ENCODE peak calls at places on chromosomes 7 and 10, in eight cellular contexts. Y, P, R, X, J, F, N and D are unnamed samples.
A peak's percentile ranks its signal among the peaks of the same experiment; 100 is the strongest.

GRCh38 chr10:79152423-79152817 is 83.7 kb downstream of the ZMIZ1 start:
- DNase-seq in P (no peak), J (no peak), F (no peak), N (no peak), X (no peak), R (no peak), Y (no peak), D (no peak)

GRCh38 chr7:19353158-19353557 is 207.9 kb upstream of the FERD3L start:
- DNase-seq in P (peak; percentile 29), X (no peak), N (no peak), R (no peak), F (no peak), J (no peak), Y (no peak), D (no peak)

GRCh38 chr10:21161647-21162046 is 264.5 kb upstream of the NEBL start:
- DNase-seq in R (no peak), N (no peak), P (no peak), F (no peak), J (no peak), Y (no peak), X (no peak), D (no peak)

GRCh38 chr7:5143106-5143505 is 46.9 kb upstream of the WIPI2 start:
- DNase-seq in N (no peak), Y (no peak), R (no peak), J (no peak), X (no peak), P (no peak), F (no peak), D (no peak)

GRCh38 chr10:115093286-115093775 is at the start of gene ATRNL1:
- DNase-seq in N (peak; percentile 22), Y (no peak), P (peak; percentile 19), J (peak; percentile 30), X (no peak), R (peak; percentile 24), F (no peak), D (no peak)

GRCh38 chr7:134742688-134743350 is 36.6 kb upstream of the CALD1 start:
- DNase-seq in Y (no peak), X (no peak), F (no peak), R (no peak), J (no peak), P (peak; percentile 81), N (no peak), D (no peak)

GRCh38 chr10:49361735-49362568 is 33.9 kb downstream of the DRGX start:
- DNase-seq in R (no peak), P (no peak), Y (no peak), N (no peak), X (no peak), J (no peak), F (no peak), D (no peak)

GRCh38 chr10:48691812-48692528 is 7.3 kb downstream of the WDFY4 start:
- DNase-seq in J (no peak), R (no peak), X (no peak), Y (no peak), F (no peak), N (no peak), P (no peak), D (no peak)

GRCh38 chr7:133365892-133366291 is 113.0 kb downstream of the EXOC4 start:
- DNase-seq in J (no peak), N (peak; percentile 38), X (no peak), Y (no peak), P (peak; percentile 86), F (peak; percentile 76), R (no peak), D (no peak)

GRCh38 chr7:10128748-10129147 is 844.9 kb upstream of the PHF14 start:
- DNase-seq in N (peak; percentile 1), P (peak; percentile 3), R (no peak), X (no peak), Y (no peak), J (no peak), F (no peak), D (no peak)

GRCh38 chr7:37198906-37199485 is 249.7 kb downstream of the ELMO1 start:
- DNase-seq in R (peak; percentile 76), J (peak; percentile 78), N (peak; percentile 71), F (peak; percentile 71), Y (no peak), P (peak; percentile 56), X (no peak), D (peak; percentile 64)

GRCh38 chr10:36736311-36736710 is 389.1 kb upstream of the ANKRD30A start:
- DNase-seq in R (no peak), N (no peak), F (no peak), P (no peak), J (no peak), X (no peak), Y (no peak), D (no peak)

GRCh38 chr10:85447690-85448089 is 918.9 kb downstream of the GRID1 start:
- DNase-seq in Y (no peak), X (no peak), J (no peak), F (no peak), P (no peak), R (no peak), N (no peak), D (no peak)

GRCh38 chr7:77867208-77867915 is 68.8 kb downstream of the PHTF2 start:
- DNase-seq in X (no peak), F (peak; percentile 64), N (peak; percentile 3), R (peak; percentile 12), Y (no peak), P (peak; percentile 71), J (no peak), D (no peak)

GRCh38 chr7:93117327-93117726 is 452 bp downstream of the SAMD9 start:
- DNase-seq in Y (no peak), R (no peak), X (no peak), J (no peak), F (no peak), P (peak; percentile 1), N (no peak), D (no peak)

GRCh38 chr10:124347956-124348355 is 70.8 kb downstream of the OAT start:
- DNase-seq in N (no peak), F (no peak), X (no peak), Y (no peak), P (no peak), R (no peak), J (no peak), D (no peak)
- TF ChIP-seq CTCF in N (no peak), F (no peak), X (no peak), Y (no peak), P (no peak), R (no peak), J (no peak), D (no peak)

DNA sequence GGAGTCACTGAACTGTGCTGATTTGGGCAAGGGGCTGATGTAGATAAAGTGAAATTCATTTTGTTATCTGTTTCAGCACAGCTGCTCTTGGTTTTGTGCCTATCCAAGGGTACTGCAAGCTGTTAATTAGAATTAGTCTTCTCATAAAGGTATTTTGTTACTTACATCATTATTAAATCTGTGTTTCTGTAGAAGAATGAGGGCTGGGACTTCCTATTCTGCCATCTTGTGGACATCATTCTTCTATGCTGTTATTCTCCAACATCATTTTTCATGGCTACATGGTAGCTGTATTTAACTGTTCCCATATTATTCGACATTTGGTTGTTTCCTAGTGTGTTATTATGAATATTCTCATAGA is 76.2 kb upstream of the CCDC71L start:
- DNase-seq in R (peak; percentile 9), J (no peak), P (peak; percentile 45), Y (no peak), N (peak; percentile 61), F (peak; percentile 72), X (no peak), D (peak; percentile 27)
- TF ChIP-seq CTCF in R (peak; percentile 46), J (peak; percentile 29), P (peak; percentile 42), Y (no peak), N (peak; percentile 46), F (peak; percentile 9), X (peak; percentile 77), D (peak; percentile 30)

GRCh38 chr10:77602231-77602912 is 35.2 kb downstream of the KCNMA1 start:
- DNase-seq in R (no peak), P (no peak), Y (no peak), N (peak; percentile 18), X (no peak), F (no peak), J (no peak), D (no peak)
- TF ChIP-seq CTCF in R (no peak), P (peak; percentile 45), Y (no peak), N (no peak), X (peak; percentile 22), F (no peak), J (no peak), D (no peak)

DNA sequence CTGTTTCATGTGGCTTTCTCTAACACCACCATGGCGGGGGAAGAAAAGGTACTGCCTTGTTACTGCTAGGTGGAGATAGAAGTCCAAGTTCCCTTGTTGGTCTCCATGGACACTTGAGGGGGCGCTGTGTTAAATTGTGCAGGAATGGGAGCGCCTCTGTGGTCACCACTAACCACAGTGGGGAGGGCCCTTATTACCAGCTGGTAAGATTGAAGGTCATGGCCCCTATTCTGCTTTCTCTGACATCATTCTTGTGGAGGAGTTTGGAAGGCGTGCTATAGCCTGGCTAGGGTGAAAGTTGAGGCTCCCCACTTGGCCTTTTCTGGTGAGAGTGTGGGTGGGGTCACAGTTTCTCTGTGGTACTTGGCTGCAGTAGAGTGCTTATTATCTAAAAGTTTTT is 14.9 kb upstream of the MXI1 start:
- DNase-seq in Y (no peak), N (no peak), J (no peak), F (no peak), P (no peak), R (no peak), X (no peak), D (no peak)
- TF ChIP-seq CTCF in Y (no peak), N (no peak), J (peak; percentile 8), F (no peak), P (no peak), R (no peak), X (peak; percentile 8), D (no peak)

GRCh38 chr10:63133787-63134557 is 844 bp downstream of the NRBF2 start:
- DNase-seq in N (peak; percentile 47), P (peak; percentile 60), J (no peak), X (no peak), Y (no peak), R (no peak), F (peak; percentile 35), D (no peak)
- TF ChIP-seq CTCF in N (no peak), P (no peak), J (no peak), X (peak; percentile 4), Y (no peak), R (no peak), F (no peak), D (no peak)

GRCh38 chr10:123585477-123586445 is 80.4 kb upstream of the GPR26 start:
- DNase-seq in P (no peak), N (no peak), X (no peak), F (no peak), J (no peak), Y (no peak), R (no peak), D (no peak)

GRCh38 chr10:123582084-123582989 is 83.8 kb upstream of the GPR26 start:
- DNase-seq in Y (no peak), J (peak; percentile 58), R (peak; percentile 64), N (peak; percentile 58), F (peak; percentile 69), X (no peak), P (peak; percentile 40), D (peak; percentile 32)

GRCh38 chr10:123584419-123584775 is 81.8 kb upstream of the GPR26 start:
- DNase-seq in Y (no peak), J (no peak), N (no peak), P (no peak), R (no peak), F (no peak), X (no peak), D (no peak)

GRCh38 chr10:123581656-123582055 is 84.5 kb upstream of the GPR26 start:
- DNase-seq in F (no peak), X (no peak), R (no peak), P (no peak), J (no peak), N (no peak), Y (no peak), D (no peak)

GRCh38 chr10:123583639-123584418 is 82.3 kb upstream of the GPR26 start:
- DNase-seq in N (peak; percentile 41), Y (no peak), X (no peak), R (peak; percentile 68), P (peak; percentile 58), J (peak; percentile 74), F (peak; percentile 55), D (peak; percentile 28)
- TF ChIP-seq CTCF in N (peak; percentile 69), Y (peak; percentile 86), X (peak; percentile 83), R (peak; percentile 81), P (peak; percentile 65), J (peak; percentile 80), F (peak; percentile 79), D (peak; percentile 69)